ENCODE peak calls at places on chromosomes 6 and 20, in eight cellular contexts. N is natural killer cell; S is HFF-Myc; C is T-helper 2 cell; H is NCI-H1092 treated with DMSO at 0.1 percent for 48 hours; O is stimulated activated CD4-positive, alpha-beta T cell treated with anti-CD3 and anti-CD28 coated beads, Interleukin-12 subunit alpha, Interleukin-12 subunit beta, amount 100 ng/mL, for 4 hours; A is renal cortical epithelial cell; D is cardiac muscle cell. Q is an unnamed sample.

GRCh38 chr6:42100029-42100901 is 42.2 kb downstream of the C6orf132 start:
- DNase-seq in N (no peak), S (no peak), C (no peak), H (no peak), O (no peak), A (peak; percentile 73), D (peak; percentile 69), Q (no peak)

GRCh38 chr6:20660534-20660933 is 126.3 kb downstream of the CDKAL1 start:
- DNase-seq in N (no peak), S (no peak), C (no peak), H (no peak), O (no peak), A (no peak), D (no peak), Q (no peak)

GRCh38 chr6:147849401-147849800 is 340.9 kb downstream of the SAMD5 start:
- DNase-seq in N (no peak), S (no peak), C (no peak), H (no peak), O (no peak), A (no peak), D (no peak), Q (no peak)

GRCh38 chr6:113147544-113147943 is 709.6 kb upstream of the MARCKS start:
- DNase-seq in N (no peak), S (peak; percentile 56), C (no peak), H (no peak), O (no peak), A (no peak), D (no peak), Q (no peak)

GRCh38 chr6:73325656-73326055 is 28.4 kb downstream of the DPPA5 start:
- DNase-seq in N (no peak), S (no peak), C (no peak), H (no peak), O (no peak), A (peak; percentile 54), D (no peak), Q (no peak)

GRCh38 chr6:149855040-149855654 is 9.0 kb downstream of the LRP11 start:
- DNase-seq in N (no peak), S (no peak), C (no peak), H (no peak), O (no peak), A (peak; percentile 96), D (peak; percentile 64), Q (no peak)

GRCh38 chr6:43361269-43361668 is 8.2 kb downstream of the ZNF318 start:
- DNase-seq in N (no peak), S (no peak), C (no peak), H (no peak), O (no peak), A (no peak), D (no peak), Q (no peak)

GRCh38 chr6:3340891-3341290 is 82.1 kb downstream of the PSMG4 start:
- DNase-seq in N (no peak), S (no peak), C (no peak), H (no peak), O (no peak), A (no peak), D (peak; percentile 54), Q (no peak)

GRCh38 chr6:168060521-168060931 is 18.5 kb downstream of the FRMD1 start:
- DNase-seq in N (no peak), S (no peak), C (no peak), H (peak; percentile 86), O (no peak), A (peak; percentile 59), D (peak; percentile 91), Q (no peak)

GRCh38 chr6:5323979-5324378 is 62.7 kb downstream of the FARS2 start:
- DNase-seq in N (no peak), S (no peak), C (no peak), H (no peak), O (no peak), A (no peak), D (no peak), Q (no peak)

GRCh38 chr20:59158673-59159072 is 4.9 kb upstream of the ZNF831 start:
- DNase-seq in N (no peak), S (no peak), C (no peak), H (no peak), O (no peak), A (no peak), D (no peak), Q (no peak)

GRCh38 chr6:53205778-53206177 is 57.1 kb upstream of the GCM1 start:
- DNase-seq in N (no peak), S (no peak), C (no peak), H (no peak), O (no peak), A (no peak), D (no peak), Q (no peak)

GRCh38 chr6:104682722-104683643 is 176.7 kb downstream of the HACE1 start:
- DNase-seq in N (peak; percentile 52), S (no peak), C (peak; percentile 53), H (peak; percentile 41), O (peak; percentile 69), A (peak; percentile 43), D (peak; percentile 67), Q (peak; percentile 29)

GRCh38 chr20:59938221-59938620 is 1.9 kb downstream of the PPP1R3D start:
- DNase-seq in N (no peak), S (no peak), C (no peak), H (no peak), O (no peak), A (peak; percentile 53), D (no peak), Q (no peak)

GRCh38 chr6:111250743-111251406 is 163.6 kb downstream of the SLC16A10 start:
- DNase-seq in N (no peak), S (no peak), C (no peak), H (no peak), O (no peak), A (no peak), D (no peak), Q (no peak)

GRCh38 chr6:53466257-53466656 is 78.6 kb downstream of the GCLC start:
- DNase-seq in N (no peak), S (no peak), C (no peak), H (no peak), O (no peak), A (peak; percentile 45), D (peak; percentile 53), Q (no peak)

GRCh38 chr6:130760006-130760405 is 67.2 kb upstream of the SMLR1 start:
- DNase-seq in N (no peak), S (peak; percentile 30), C (no peak), H (no peak), O (no peak), A (peak; percentile 31), D (peak; percentile 54), Q (no peak)

Q was measured in memory B cell.